ENCODE peak calls at places on chromosomes 7 and 10, in five cellular contexts. One of them, this sample, is unnamed. For H3K9me3, the result is how much of the 10 kb centered on the place peaks cover.

GRCh38 chr7:70612811-70613210 is 519.1 kb upstream of the GALNT17 start:
- DNase-seq in heart right ventricle: no peak
- DNase-seq in tibial nerve: no peak
- DNase-seq in heart left ventricle: no peak
- DNase-seq in left ventricle myocardium inferior: no peak
- DNase-seq in this sample: no peak

GRCh38 chr7:82343716-82344115 is 99.9 kb downstream of the CACNA2D1 start:
- DNase-seq in left ventricle myocardium inferior: no peak
- DNase-seq in heart left ventricle: no peak
- DNase-seq in tibial nerve: no peak
- DNase-seq in heart right ventricle: no peak
- DNase-seq in this sample: no peak

GRCh38 chr7:32059289-32060045 is 10.7 kb downstream of the PDE1C start:
- DNase-seq in left ventricle myocardium inferior: no peak
- DNase-seq in heart right ventricle: no peak
- DNase-seq in tibial nerve: no peak
- DNase-seq in heart left ventricle: no peak
- DNase-seq in this sample: no peak

GRCh38 chr7:66043681-66044497 is 31.7 kb upstream of the ASL start:
- DNase-seq in heart right ventricle: peak
- DNase-seq in heart left ventricle: peak
- DNase-seq in left ventricle myocardium inferior: peak
- DNase-seq in tibial nerve: no peak
- DNase-seq in this sample: peak

GRCh38 chr7:1520574-1521234 is 9.8 kb upstream of the MAFK start:
- DNase-seq in heart left ventricle: peak
- DNase-seq in tibial nerve: no peak
- DNase-seq in left ventricle myocardium inferior: no peak
- DNase-seq in heart right ventricle: no peak
- DNase-seq in this sample: no peak

GRCh38 chr10:74854610-74855009 is 28.2 kb downstream of the KAT6B start:
- DNase-seq in tibial nerve: no peak
- DNase-seq in heart left ventricle: no peak
- DNase-seq in heart right ventricle: no peak
- DNase-seq in left ventricle myocardium inferior: no peak
- DNase-seq in this sample: no peak

GRCh38 chr10:17022898-17023297 is 106.7 kb downstream of the CUBN start:
- DNase-seq in heart left ventricle: no peak
- DNase-seq in tibial nerve: no peak
- DNase-seq in left ventricle myocardium inferior: no peak
- DNase-seq in heart right ventricle: no peak
- DNase-seq in this sample: no peak

GRCh38 chr10:50558368-50558767 is 65.4 kb downstream of the SGMS1 start:
- DNase-seq in heart left ventricle: no peak
- DNase-seq in tibial nerve: no peak
- DNase-seq in left ventricle myocardium inferior: no peak
- DNase-seq in heart right ventricle: no peak
- DNase-seq in this sample: no peak

GRCh38 chr10:1663226-1663625 is 74.1 kb downstream of the ADARB2 start:
- DNase-seq in left ventricle myocardium inferior: no peak
- DNase-seq in tibial nerve: no peak
- DNase-seq in heart left ventricle: no peak
- DNase-seq in heart right ventricle: no peak
- DNase-seq in this sample: no peak

GRCh38 chr7:101535333-101535732 is 93.8 kb downstream of the MYL10 start:
- DNase-seq in left ventricle myocardium inferior: no peak
- DNase-seq in heart left ventricle: no peak
- DNase-seq in heart right ventricle: no peak
- DNase-seq in tibial nerve: no peak
- DNase-seq in this sample: no peak

GRCh38 chr7:79949778-79950177 is 184.9 kb upstream of the GNAI1 start:
- DNase-seq in left ventricle myocardium inferior: no peak
- DNase-seq in tibial nerve: no peak
- DNase-seq in heart left ventricle: no peak
- DNase-seq in heart right ventricle: no peak
- DNase-seq in this sample: no peak

GRCh38 chr10:22002531-22003110 is 909 bp downstream of the DNAJC1 start:
- DNase-seq in heart left ventricle: no peak
- DNase-seq in tibial nerve: peak
- DNase-seq in heart right ventricle: no peak
- DNase-seq in left ventricle myocardium inferior: no peak
- DNase-seq in this sample: peak

GRCh38 chr10:2949948-2950354 is 117.4 kb upstream of the PFKP start:
- DNase-seq in tibial nerve: no peak
- DNase-seq in heart right ventricle: no peak
- DNase-seq in heart left ventricle: no peak
- DNase-seq in left ventricle myocardium inferior: no peak
- DNase-seq in this sample: no peak

DNA sequence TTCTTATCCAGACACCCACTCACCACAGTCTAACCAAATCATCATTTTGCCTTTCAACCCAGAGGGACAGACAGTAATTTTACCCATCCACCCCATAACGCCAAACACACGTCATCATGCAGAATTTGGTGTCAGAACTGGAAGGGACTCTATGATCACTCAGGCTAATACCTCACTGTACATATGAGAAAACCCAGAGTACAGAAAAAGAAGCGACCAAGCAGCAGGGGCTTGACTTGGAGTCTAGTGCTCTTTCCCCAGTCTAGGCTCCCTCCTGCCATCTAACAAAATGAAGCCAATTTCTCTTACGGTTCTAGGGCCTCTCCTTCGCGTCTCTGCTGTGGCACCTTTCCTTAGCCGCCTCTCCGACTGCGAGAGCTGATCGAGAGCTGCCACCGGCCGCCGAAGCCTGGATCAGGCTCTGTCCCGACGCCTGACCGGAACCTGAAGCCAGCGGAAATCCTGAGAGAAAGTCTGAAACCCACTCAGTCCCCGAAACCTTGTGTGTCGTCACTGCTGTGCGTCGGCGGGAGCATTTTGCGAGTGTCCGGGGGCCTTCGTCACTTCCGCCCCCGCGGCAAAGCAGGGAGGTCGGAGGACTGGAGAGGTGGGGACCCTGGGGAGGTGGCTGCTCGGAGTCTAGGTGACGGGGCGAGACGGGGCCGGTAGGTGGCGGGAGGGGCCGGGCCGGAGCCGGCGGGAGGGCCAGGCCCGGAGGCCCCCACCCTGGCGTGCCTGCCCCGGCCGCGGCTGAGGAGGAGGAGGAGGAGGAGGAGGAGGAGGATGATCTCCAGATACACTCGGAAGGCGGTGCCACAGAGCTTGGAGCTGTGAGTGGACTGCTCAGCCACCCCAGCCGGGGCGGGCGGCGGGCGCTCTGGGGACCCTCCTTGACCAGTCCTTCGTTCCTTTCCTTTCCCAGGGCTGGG is at the start of the genes ECD and FAM149B1:
- DNase-seq in heart right ventricle: peak
- DNase-seq in heart left ventricle: peak
- DNase-seq in left ventricle myocardium inferior: peak
- DNase-seq in tibial nerve: peak
- DNase-seq in this sample: peak
- TF ChIP-seq CTCF in heart right ventricle: no peak
- TF ChIP-seq CTCF in heart left ventricle: peak
- TF ChIP-seq CTCF in left ventricle myocardium inferior: peak
- TF ChIP-seq CTCF in tibial nerve: peak
- TF ChIP-seq CTCF in this sample: no peak

DNA sequence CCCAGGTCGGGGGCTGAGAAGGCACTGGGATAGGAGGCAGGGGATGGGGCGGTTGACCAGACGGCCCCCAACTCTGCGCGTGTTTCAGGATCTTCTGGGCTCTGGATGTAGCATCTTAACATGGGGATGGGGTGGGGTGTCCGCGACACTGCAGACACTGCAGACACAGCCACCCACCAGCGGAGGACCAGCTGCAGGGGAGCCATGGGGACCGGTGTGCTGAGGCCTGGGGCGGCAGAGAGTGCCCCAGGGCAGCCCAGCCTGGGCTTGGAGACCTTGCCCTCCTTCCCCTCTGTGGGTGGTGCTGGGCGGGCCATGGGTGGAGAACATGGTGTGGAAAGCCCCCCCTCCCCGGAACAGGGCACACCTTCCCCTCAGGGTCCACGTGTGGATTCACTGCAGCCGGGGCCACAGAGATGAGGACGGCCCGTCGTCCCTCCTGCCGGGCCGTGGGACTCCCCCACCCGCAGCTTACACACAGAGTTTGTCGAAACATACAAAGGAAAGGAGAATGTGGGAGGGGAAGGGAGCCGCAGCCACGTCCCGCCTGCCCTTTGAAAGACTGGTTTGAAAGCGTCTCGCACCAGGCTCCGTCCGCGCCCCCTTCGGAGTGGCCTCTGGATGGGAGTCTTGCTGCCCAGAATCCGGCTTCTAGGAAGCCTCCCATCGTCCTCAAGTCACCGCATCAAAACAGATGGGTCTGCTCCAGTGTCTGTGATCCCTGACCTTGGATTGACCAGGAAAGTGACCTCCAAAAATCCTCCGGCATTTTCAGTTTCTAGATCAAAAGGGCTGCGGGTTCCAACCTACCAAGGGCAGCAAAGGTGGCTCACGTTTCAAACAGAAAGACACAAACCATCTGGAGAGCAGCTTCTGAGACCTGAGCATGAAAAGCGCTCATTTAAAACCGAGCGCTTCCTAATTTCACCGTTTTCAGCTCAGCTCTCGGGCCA is 91.5 kb upstream of the TCERG1L start:
- DNase-seq in heart right ventricle: no peak
- DNase-seq in heart left ventricle: no peak
- DNase-seq in left ventricle myocardium inferior: no peak
- DNase-seq in tibial nerve: no peak
- DNase-seq in this sample: no peak
- H3K9me3 ChIP-seq in heart right ventricle: under half
- H3K9me3 ChIP-seq in heart left ventricle: under half
- H3K9me3 ChIP-seq in left ventricle myocardium inferior: under half
- H3K9me3 ChIP-seq in tibial nerve: under half
- H3K9me3 ChIP-seq in this sample: under half

GRCh38 chr7:120785056-120785455 is 72.9 kb downstream of the TSPAN12 start:
- DNase-seq in tibial nerve: no peak
- DNase-seq in left ventricle myocardium inferior: no peak
- DNase-seq in heart left ventricle: no peak
- DNase-seq in heart right ventricle: no peak
- DNase-seq in this sample: no peak
- H3K27ac ChIP-seq in tibial nerve: no peak
- H3K27ac ChIP-seq in left ventricle myocardium inferior: no peak
- H3K27ac ChIP-seq in heart left ventricle: no peak
- H3K27ac ChIP-seq in heart right ventricle: no peak
- H3K27ac ChIP-seq in this sample: no peak

GRCh38 chr10:103772096-103772845 is 83.1 kb downstream of the SH3PXD2A start:
- DNase-seq in left ventricle myocardium inferior: peak
- DNase-seq in heart left ventricle: peak
- DNase-seq in tibial nerve: peak
- DNase-seq in heart right ventricle: peak
- DNase-seq in this sample: peak

GRCh38 chr10:103780242-103781149 is 74.9 kb downstream of the SH3PXD2A start:
- DNase-seq in heart left ventricle: no peak
- DNase-seq in heart right ventricle: no peak
- DNase-seq in left ventricle myocardium inferior: no peak
- DNase-seq in tibial nerve: no peak
- DNase-seq in this sample: no peak

GRCh38 chr10:103776878-103777591 is 78.3 kb downstream of the SH3PXD2A start:
- DNase-seq in heart left ventricle: peak
- DNase-seq in heart right ventricle: peak
- DNase-seq in left ventricle myocardium inferior: peak
- DNase-seq in tibial nerve: no peak
- DNase-seq in this sample: no peak

GRCh38 chr10:103778358-103779139 is 76.8 kb downstream of the SH3PXD2A start:
- DNase-seq in tibial nerve: no peak
- DNase-seq in heart left ventricle: no peak
- DNase-seq in left ventricle myocardium inferior: no peak
- DNase-seq in heart right ventricle: no peak
- DNase-seq in this sample: no peak

DNA sequence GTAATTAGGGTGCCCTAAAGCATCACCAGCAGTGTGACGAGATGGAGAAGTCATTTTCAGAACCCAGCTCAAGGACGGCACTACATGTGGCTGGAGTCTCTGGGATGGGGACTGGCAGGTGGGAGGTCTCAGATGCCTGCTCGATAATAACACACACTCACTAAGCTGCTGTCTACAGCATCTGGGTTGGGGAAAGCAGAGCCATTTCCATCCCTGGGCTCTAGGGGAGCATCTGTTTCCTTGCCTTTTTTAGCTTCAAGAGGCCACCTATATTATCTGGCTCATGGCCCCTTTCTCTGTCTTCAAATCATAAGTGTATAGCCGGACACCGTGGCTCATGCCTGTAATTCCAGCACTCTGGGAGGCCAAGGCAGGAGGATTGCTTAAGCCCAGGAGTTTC is 79.6 kb downstream of the SH3PXD2A start:
- DNase-seq in left ventricle myocardium inferior: no peak
- DNase-seq in tibial nerve: no peak
- DNase-seq in heart left ventricle: no peak
- DNase-seq in heart right ventricle: no peak
- DNase-seq in this sample: no peak
- TF ChIP-seq CTCF in left ventricle myocardium inferior: no peak
- TF ChIP-seq CTCF in tibial nerve: no peak
- TF ChIP-seq CTCF in heart left ventricle: no peak
- TF ChIP-seq CTCF in heart right ventricle: no peak
- TF ChIP-seq CTCF in this sample: no peak

This sample was measured in CD4-positive, alpha-beta T cell.